ENCODE peak calls at places on chromosome 19, in seven cellular contexts. Y, R, T, V, J, W and Q are unnamed samples.

GRCh38 chr19:38035515-38036495 is 128.8 kb downstream of the SIPA1L3 start:
- DNase-seq in J (no peak), Y (peak), T (no peak), W (no peak), R (no peak), V (no peak), Q (no peak)

GRCh38 chr19:50333235-50333736 is 4.1 kb upstream of the KCNC3 start:
- DNase-seq in W (peak), R (peak), J (peak), Y (peak), V (peak), T (peak), Q (peak)

GRCh38 chr19:13262450-13262849 is 112.2 kb downstream of the IER2 start:
- DNase-seq in J (no peak), R (no peak), Y (peak), T (no peak), V (no peak), W (no peak), Q (peak)

GRCh38 chr19:39568604-39569003 is 28.6 kb upstream of the EID2 start:
- DNase-seq in Y (peak), J (no peak), V (no peak), W (no peak), R (no peak), T (no peak), Q (no peak)

GRCh38 chr19:10419646-10420443 is 493 bp upstream of the PDE4A start:
- DNase-seq in J (peak), W (no peak), T (no peak), Y (no peak), V (no peak), R (no peak), Q (no peak)

GRCh38 chr19:15072930-15073647 is 8.9 kb upstream of the OR1I1 start:
- DNase-seq in R (no peak), Y (no peak), V (no peak), T (no peak), W (no peak), J (no peak), Q (no peak)

GRCh38 chr19:6719992-6720368 is 470 bp downstream of the C3 start:
- DNase-seq in R (no peak), W (no peak), J (no peak), V (no peak), Y (no peak), T (no peak), Q (no peak)

GRCh38 chr19:5972355-5972731 is 5.6 kb downstream of the RANBP3 start:
- DNase-seq in W (no peak), Y (no peak), R (no peak), V (no peak), T (no peak), J (no peak), Q (no peak)

GRCh38 chr19:1073063-1073955 is 6.3 kb downstream of the ARHGAP45 start:
- DNase-seq in T (no peak), W (no peak), V (no peak), Y (no peak), J (peak), R (no peak), Q (no peak)

GRCh38 chr19:48779636-48780035 is 24.3 kb downstream of the FGF21 start:
- DNase-seq in V (no peak), W (no peak), Y (no peak), R (no peak), T (no peak), J (no peak), Q (no peak)

GRCh38 chr19:55156202-55157063 is 1.1 kb downstream of the TNNI3 start:
- DNase-seq in Y (no peak), R (no peak), V (no peak), J (peak), W (no peak), T (no peak), Q (no peak)

GRCh38 chr19:7993560-7993959 is 11.9 kb downstream of the ELAVL1 start:
- DNase-seq in R (no peak), T (no peak), W (no peak), Y (no peak), J (no peak), V (no peak), Q (no peak)

GRCh38 chr19:10549733-10550132 is 6.0 kb downstream of the ATG4D start:
- DNase-seq in J (no peak), T (no peak), V (no peak), W (no peak), Y (no peak), R (no peak), Q (no peak)

GRCh38 chr19:11191273-11191755 is 6.0 kb downstream of the KANK2 start:
- DNase-seq in J (no peak), T (no peak), W (peak), R (peak), V (no peak), Y (peak), Q (no peak)

GRCh38 chr19:13043285-13043684 is 48.0 kb downstream of the NFIX start:
- DNase-seq in V (no peak), W (no peak), J (no peak), Y (no peak), R (no peak), T (no peak), Q (no peak)

GRCh38 chr19:28601723-28602440 is 611.1 kb downstream of the UQCRFS1 start:
- DNase-seq in V (no peak), R (no peak), J (no peak), W (no peak), Y (no peak), T (no peak), Q (no peak)

GRCh38 chr19:54415208-54415900 is at the start of gene TTYH1:
- DNase-seq in R (no peak), V (peak), W (no peak), Y (no peak), J (peak), T (no peak), Q (no peak)

GRCh38 chr19:6540918-6541689 is 10.3 kb downstream of the TNFSF9 start:
- DNase-seq in R (no peak), V (no peak), T (no peak), Y (no peak), J (no peak), W (no peak), Q (no peak)

GRCh38 chr19:50432221-50432626 is 468 bp upstream of the MYBPC2 start:
- DNase-seq in J (no peak), T (no peak), W (no peak), Y (no peak), R (no peak), V (no peak), Q (no peak)

GRCh38 chr19:50449236-50449899 is 16.7 kb downstream of the MYBPC2 start:
- DNase-seq in W (no peak), T (no peak), R (no peak), Y (no peak), J (no peak), V (no peak), Q (no peak)